ENCODE peak calls at places on chromosomes 6 and 20, in four cellular contexts. G, R, Q and T are unnamed samples.
A peak's percentile ranks its signal among the peaks of the same experiment; 100 is the strongest.

GRCh38 chr20:840858-841567 is 7.5 kb downstream of the FAM110A start:
- DNase-seq in G (peak; percentile 43), R (no peak), Q (no peak), T (peak; percentile 33)

GRCh38 chr20:23078351-23078993 is 7.7 kb downstream of the CD93 start:
- DNase-seq in G (no peak), R (no peak), Q (no peak), T (no peak)

GRCh38 chr6:170114956-170115855 is 175.7 kb downstream of the DLL1 start:
- DNase-seq in G (no peak), R (peak; percentile 29), Q (no peak), T (no peak)

GRCh38 chr6:169589293-169589692 is 112.5 kb downstream of the WDR27 start:
- DNase-seq in G (no peak), R (no peak), Q (no peak), T (no peak)

GRCh38 chr6:142846883-142847287 is 98.1 kb downstream of the HIVEP2 start:
- DNase-seq in G (no peak), R (no peak), Q (no peak), T (peak; percentile 75)

GRCh38 chr6:56842602-56843475 is 112.1 kb upstream of the BEND6 start:
- DNase-seq in G (no peak), R (peak; percentile 36), Q (no peak), T (no peak)

GRCh38 chr20:33896509-33896908 is 85.4 kb downstream of the CHMP4B start:
- DNase-seq in G (no peak), R (no peak), Q (no peak), T (no peak)

GRCh38 chr20:9389321-9389720 is 125.1 kb upstream of the LAMP5 start:
- DNase-seq in G (no peak), R (no peak), Q (no peak), T (no peak)

GRCh38 chr6:44007818-44008660 is 119.2 kb downstream of the MRPL14 start:
- DNase-seq in G (no peak), R (no peak), Q (no peak), T (no peak)

GRCh38 chr6:43747734-43748133 is 22.3 kb upstream of the VEGFA start:
- DNase-seq in G (no peak), R (no peak), Q (no peak), T (no peak)

GRCh38 chr20:48716086-48716485 is 111.7 kb downstream of the PREX1 start:
- DNase-seq in G (no peak), R (no peak), Q (no peak), T (no peak)

GRCh38 chr6:3022765-3023662 is 23.3 kb downstream of the NQO2 start:
- DNase-seq in G (no peak), R (no peak), Q (no peak), T (no peak)

GRCh38 chr6:30107756-30108155 is 5.1 kb downstream of the TRIM31 start:
- DNase-seq in G (no peak), R (no peak), Q (no peak), T (no peak)

GRCh38 chr6:107879912-107880311 is 55.8 kb upstream of the SCML4 start:
- DNase-seq in G (no peak), R (no peak), Q (no peak), T (no peak)

GRCh38 chr6:93447874-93448273 is 28.5 kb upstream of the EPHA7 start:
- DNase-seq in G (no peak), R (no peak), Q (no peak), T (no peak)

GRCh38 chr6:2565499-2565898 is 185.2 kb downstream of the MYLK4 start:
- DNase-seq in G (no peak), R (no peak), Q (no peak), T (peak; percentile 78)

GRCh38 chr20:49288250-49288751 is 10.4 kb upstream of the ZNFX1 start:
- DNase-seq in G (no peak), R (no peak), Q (no peak), T (no peak)

GRCh38 chr6:151257984-151258445 is 18.2 kb downstream of the AKAP12 start:
- DNase-seq in G (no peak), R (no peak), Q (no peak), T (no peak)

GRCh38 chr6:74137910-74138309 is 441.9 kb downstream of the CD109 start:
- DNase-seq in G (no peak), R (no peak), Q (peak; percentile 61), T (peak; percentile 6)

GRCh38 chr20:36465109-36466080 is 75.9 kb upstream of the MYL9 start:
- DNase-seq in G (peak; percentile 91), R (no peak), Q (peak; percentile 79), T (peak; percentile 66)

GRCh38 chr6:117272032-117272866 is 6.9 kb downstream of the VGLL2 start:
- DNase-seq in G (no peak), R (no peak), Q (no peak), T (no peak)

GRCh38 chr20:19301843-19302242 is 89.4 kb downstream of the SLC24A3 start:
- DNase-seq in G (no peak), R (no peak), Q (no peak), T (no peak)

GRCh38 chr20:9609892-9610502 is 95.6 kb downstream of the LAMP5 start:
- DNase-seq in G (no peak), R (peak; percentile 32), Q (peak; percentile 59), T (peak; percentile 65)

GRCh38 chr20:51800132-51800721 is 2.1 kb downstream of the SALL4 start:
- DNase-seq in G (peak; percentile 90), R (peak; percentile 92), Q (peak; percentile 35), T (peak; percentile 48)

GRCh38 chr20:25032065-25032477 is 25.9 kb downstream of the ACSS1 start:
- DNase-seq in G (no peak), R (no peak), Q (no peak), T (no peak)

GRCh38 chr20:15818651-15819071 is 754.6 kb downstream of the KIF16B start:
- DNase-seq in G (no peak), R (no peak), Q (no peak), T (peak; percentile 6)

GRCh38 chr20:54208492-54209044 is 681 bp downstream of the PFDN4 start:
- DNase-seq in G (peak; percentile 9), R (peak; percentile 50), Q (no peak), T (peak; percentile 35)

GRCh38 chr20:47917549-47918070 is 132.3 kb upstream of the SULF2 start:
- DNase-seq in G (no peak), R (no peak), Q (no peak), T (no peak)

GRCh38 chr6:36222924-36223323 is 26.4 kb downstream of the BRPF3 start:
- DNase-seq in G (no peak), R (no peak), Q (no peak), T (no peak)

GRCh38 chr6:112939543-112939942 is 592.4 kb downstream of the RFPL4B start:
- DNase-seq in G (no peak), R (peak; percentile 17), Q (no peak), T (no peak)

GRCh38 chr20:40664891-40665290 is 24.1 kb downstream of the MAFB start:
- DNase-seq in G (no peak), R (no peak), Q (no peak), T (no peak)

GRCh38 chr6:32796848-32797776 is 19.7 kb downstream of the HLA-DOB start:
- DNase-seq in G (peak; percentile 34), R (peak; percentile 48), Q (peak; percentile 31), T (peak; percentile 57)

GRCh38 chr6:15329154-15329781 is 83.4 kb downstream of the JARID2 start:
- DNase-seq in G (no peak), R (peak; percentile 42), Q (no peak), T (no peak)

GRCh38 chr20:31695849-31696804 is 26.5 kb downstream of the BCL2L1 start:
- DNase-seq in G (peak; percentile 85), R (no peak), Q (peak; percentile 84), T (peak; percentile 100)
- TF ChIP-seq RAD21 in G (peak; percentile 12), R (no peak), Q (no peak), T (peak; percentile 55)

GRCh38 chr6:133939778-133940667 is 13.0 kb upstream of the TBPL1 start:
- DNase-seq in G (no peak), R (no peak), Q (no peak), T (peak; percentile 32)
- TF ChIP-seq RAD21 in G (no peak), R (no peak), Q (no peak), T (no peak)

GRCh38 chr6:158229823-158230222 is 61.7 kb downstream of the GTF2H5 start:
- DNase-seq in G (no peak), R (no peak), Q (no peak), T (no peak)

GRCh38 chr6:158231551-158232444 is 63.6 kb downstream of the GTF2H5 start:
- DNase-seq in G (peak; percentile 51), R (peak; percentile 97), Q (no peak), T (peak; percentile 74)

GRCh38 chr6:158232445-158233213 is 64.5 kb downstream of the GTF2H5 start:
- DNase-seq in G (peak; percentile 20), R (peak; percentile 85), Q (no peak), T (peak; percentile 42)

GRCh38 chr6:158233214-158233795 is 65.2 kb downstream of the GTF2H5 start:
- DNase-seq in G (no peak), R (peak; percentile 67), Q (no peak), T (peak; percentile 49)

GRCh38 chr6:158230967-158231550 is 62.9 kb downstream of the GTF2H5 start:
- DNase-seq in G (no peak), R (no peak), Q (no peak), T (no peak)
- TF ChIP-seq RAD21 in G (no peak), R (no peak), Q (no peak), T (no peak)

DNA sequence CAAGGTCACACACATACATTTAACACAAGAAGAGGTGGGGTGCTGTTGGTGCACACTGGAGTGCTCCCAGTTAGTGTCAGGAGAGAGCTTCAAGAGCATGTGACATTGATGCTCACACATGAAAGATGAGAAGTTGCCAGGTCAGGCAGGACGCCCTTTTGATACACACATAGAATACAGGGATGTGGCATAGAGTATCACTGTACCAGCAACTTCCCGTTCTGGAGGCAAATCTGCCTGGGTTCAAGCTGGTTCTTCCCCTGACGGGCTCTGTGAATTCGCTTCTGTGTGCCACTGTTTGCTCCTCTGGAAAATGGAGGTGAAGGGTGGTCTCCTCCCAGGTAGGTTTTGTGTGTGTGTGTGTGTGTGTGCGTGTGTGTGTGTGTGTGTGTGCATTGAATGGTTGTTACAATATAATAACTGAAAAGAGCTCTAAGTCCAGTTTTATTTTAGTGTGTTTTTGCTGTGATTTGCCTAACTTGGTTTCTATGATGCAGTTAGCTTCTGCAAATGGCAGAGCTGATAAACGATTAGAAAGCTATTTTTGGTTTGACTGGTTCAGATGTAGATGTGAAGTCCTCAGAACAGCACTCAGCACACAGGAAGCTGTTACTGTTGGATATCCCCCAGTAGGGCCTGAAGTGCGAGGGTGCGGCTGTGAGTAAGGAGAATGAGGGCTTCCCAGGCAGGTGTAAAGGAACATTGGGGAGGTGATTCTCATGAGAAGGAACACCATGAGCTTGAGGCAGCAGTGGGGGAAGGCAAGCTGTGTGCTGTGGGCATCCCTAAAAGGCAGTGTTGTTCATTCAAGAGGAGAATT is 53.4 kb downstream of the HIVEP1 start:
- DNase-seq in G (no peak), R (no peak), Q (no peak), T (no peak)
- TF ChIP-seq RAD21 in G (no peak), R (no peak), Q (no peak), T (no peak)

DNA sequence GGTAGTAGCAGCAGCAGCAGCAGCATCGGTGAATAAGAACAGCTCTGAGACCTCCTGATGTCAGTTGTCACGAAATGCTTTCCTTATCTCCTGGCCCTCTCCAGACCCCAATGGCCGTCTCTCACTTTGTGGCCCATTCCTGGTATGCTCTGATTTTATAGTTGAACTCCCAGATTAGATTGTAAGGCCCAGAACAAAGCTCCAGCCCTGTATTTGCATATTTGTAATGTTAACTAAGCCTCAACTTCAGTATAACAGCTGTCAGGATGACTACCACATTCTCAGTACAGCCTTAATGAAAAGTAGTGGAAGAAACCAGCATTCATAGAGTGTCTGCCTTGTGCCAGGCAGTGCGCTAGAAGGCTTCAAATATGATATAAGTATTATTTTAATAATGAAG is 180.9 kb downstream of the SASH1 start:
- DNase-seq in G (no peak), R (no peak), Q (no peak), T (no peak)
- TF ChIP-seq RAD21 in G (no peak), R (no peak), Q (no peak), T (no peak)